ENCODE peak calls at places on chromosomes 13 and 19, in four cellular contexts. J is activated B cell treated with CpG ODN at 0.5 μM for 24 hours; I is dorsolateral prefrontal cortex; P is CD8-positive, alpha-beta memory T cell. Q is an unnamed sample.

GRCh38 chr19:49472936-49473335 is 1.1 kb upstream of the FLT3LG start:
- DNase-seq in J (no peak), I (no peak), P (no peak), Q (no peak)

GRCh38 chr19:14432817-14433453 is at the start of gene PKN1:
- DNase-seq in J (peak; percentile 72), I (peak; percentile 47), P (peak; percentile 32), Q (peak; percentile 35)

GRCh38 chr13:110089815-110090214 is 217.1 kb downstream of the COL4A1 start:
- DNase-seq in J (no peak), I (no peak), P (no peak), Q (no peak)

GRCh38 chr13:30862707-30863106 is 43.4 kb upstream of the MEDAG start:
- DNase-seq in J (no peak), I (no peak), P (no peak), Q (no peak)

GRCh38 chr13:112838038-112838965 is 130.7 kb upstream of the MCF2L start:
- DNase-seq in J (no peak), I (no peak), P (no peak), Q (no peak)

GRCh38 chr19:35569281-35569781 is 5.9 kb upstream of the ATP4A start:
- DNase-seq in J (no peak), I (no peak), P (no peak), Q (no peak)

GRCh38 chr19:10773969-10774368 is 56.1 kb downstream of the DNM2 start:
- DNase-seq in J (no peak), I (no peak), P (no peak), Q (no peak)

GRCh38 chr19:51702103-51702753 is 9.1 kb downstream of the SPACA6 start:
- DNase-seq in J (peak; percentile 33), I (peak; percentile 46), P (no peak), Q (peak; percentile 71)

GRCh38 chr13:94371855-94372254 is 107.6 kb downstream of the DCT start:
- DNase-seq in J (no peak), I (no peak), P (no peak), Q (no peak)

GRCh38 chr19:10915511-10916091 is 12.8 kb downstream of the YIPF2 start:
- DNase-seq in J (no peak), I (no peak), P (no peak), Q (no peak)

GRCh38 chr13:64078025-64078424 is 2662.4 kb upstream of the PCDH20 start:
- DNase-seq in J (no peak), I (no peak), P (no peak), Q (no peak)

GRCh38 chr19:10408511-10409291 is 5.4 kb upstream of the CDC37 start:
- DNase-seq in J (peak; percentile 48), I (no peak), P (peak; percentile 33), Q (no peak)

GRCh38 chr19:56732974-56733373 is 61.4 kb upstream of the ZNF835 start:
- DNase-seq in J (no peak), I (no peak), P (no peak), Q (no peak)

GRCh38 chr13:41694902-41695301 is 237.6 kb downstream of the RGCC start:
- DNase-seq in J (no peak), I (no peak), P (no peak), Q (peak; percentile 88)

GRCh38 chr19:8552810-8553209 is 24.4 kb downstream of the MYO1F start:
- DNase-seq in J (no peak), I (no peak), P (no peak), Q (peak; percentile 65)

GRCh38 chr13:40094056-40094455 is 438.6 kb downstream of the COG6 start:
- DNase-seq in J (no peak), I (no peak), P (no peak), Q (no peak)

GRCh38 chr19:53906211-53907192 is 2.6 kb upstream of the CACNG7 start:
- DNase-seq in J (peak; percentile 57), I (peak; percentile 70), P (peak; percentile 62), Q (no peak)

GRCh38 chr19:57668635-57669034 is at the start of gene ZSCAN4:
- DNase-seq in J (no peak), I (no peak), P (no peak), Q (no peak)